ENCODE peak calls at places on chromosome 2, in nine cellular contexts. Q, N, Y, K, L, V, F, Z and C are unnamed samples.

GRCh38 chr2:173657996-173658717 is 303.5 kb downstream of the CDCA7 start:
- DNase-seq in Z (peak; percentile 91), L (no peak), N (no peak), Y (no peak), V (peak; percentile 68), K (no peak), Q (no peak), F (no peak), C (peak; percentile 89)

GRCh38 chr2:230575640-230576324 is 136.9 kb upstream of the CAB39 start:
- DNase-seq in N (no peak), F (no peak), Z (no peak), Q (no peak), K (no peak), V (no peak), Y (no peak), L (no peak), C (no peak)

GRCh38 chr2:164677733-164678132 is 56.5 kb upstream of the GRB14 start:
- DNase-seq in L (no peak), Q (no peak), Z (no peak), K (no peak), Y (no peak), V (no peak), F (no peak), N (no peak), C (no peak)

GRCh38 chr2:202269585-202269984 is 4.0 kb downstream of the NOP58 start:
- DNase-seq in V (no peak), Y (no peak), Q (no peak), K (no peak), F (peak; percentile 48), Z (peak; percentile 34), N (no peak), L (no peak), C (no peak)

GRCh38 chr2:126749537-126749936 is 93.6 kb downstream of the GYPC start:
- DNase-seq in F (peak; percentile 36), Z (peak; percentile 2), V (no peak), K (no peak), Y (no peak), N (peak; percentile 29), Q (no peak), L (no peak), C (no peak)

GRCh38 chr2:133680399-133681044 is 112.3 kb upstream of the NCKAP5 start:
- DNase-seq in L (no peak), Z (no peak), K (no peak), F (no peak), N (no peak), Q (no peak), Y (no peak), V (no peak), C (no peak)

GRCh38 chr2:31688282-31688681 is 107.5 kb upstream of the SRD5A2 start:
- DNase-seq in L (no peak), K (no peak), V (peak; percentile 7), F (peak; percentile 21), Q (no peak), Z (no peak), N (no peak), Y (no peak), C (no peak)

GRCh38 chr2:98576666-98577312 is 31.5 kb downstream of the COA5 start:
- DNase-seq in K (no peak), V (no peak), Z (no peak), Q (no peak), F (no peak), N (no peak), Y (no peak), L (no peak), C (no peak)

GRCh38 chr2:190603374-190603773 is 45.5 kb upstream of the NAB1 start:
- DNase-seq in Y (no peak), N (no peak), Z (no peak), L (no peak), F (no peak), V (no peak), K (no peak), Q (no peak), C (no peak)

GRCh38 chr2:231800493-231801091 is 14.3 kb downstream of the COPS7B start:
- DNase-seq in Q (peak; percentile 47), Z (peak; percentile 53), F (peak; percentile 44), K (no peak), L (no peak), V (peak; percentile 91), N (peak; percentile 63), Y (peak; percentile 19), C (peak; percentile 37)

GRCh38 chr2:9205963-9206948 is at the start of gene ASAP2:
- DNase-seq in Q (peak; percentile 80), N (peak; percentile 74), K (peak; percentile 73), Y (peak; percentile 73), L (no peak), F (peak; percentile 59), Z (peak; percentile 72), V (peak; percentile 65), C (peak; percentile 53)

GRCh38 chr2:26217720-26218119 is 26.7 kb downstream of the HADHA start:
- DNase-seq in F (no peak), V (no peak), Z (no peak), Q (no peak), L (no peak), N (no peak), K (no peak), Y (no peak), C (no peak)

GRCh38 chr2:154263206-154263605 is 391.5 kb downstream of the GALNT13 start:
- DNase-seq in F (no peak), Y (no peak), K (no peak), N (no peak), V (no peak), L (no peak), Z (no peak), Q (no peak), C (no peak)

GRCh38 chr2:69390474-69390873 is 3.4 kb upstream of the GFPT1 start:
- DNase-seq in N (no peak), Z (no peak), L (no peak), K (no peak), F (no peak), V (no peak), Y (no peak), Q (no peak), C (no peak)

GRCh38 chr2:31442376-31442775 is 27.8 kb upstream of the XDH start:
- DNase-seq in Z (peak; percentile 45), V (no peak), N (no peak), K (no peak), Y (no peak), Q (no peak), F (no peak), L (no peak), C (no peak)

GRCh38 chr2:63589148-63589972 is 597 bp downstream of the MDH1 start:
- DNase-seq in L (no peak), Z (no peak), F (peak; percentile 25), Y (no peak), V (peak; percentile 47), Q (no peak), K (no peak), N (no peak), C (no peak)

GRCh38 chr2:74894261-74895030 is 60.5 kb downstream of the HK2 start:
- DNase-seq in L (no peak), N (no peak), F (no peak), V (no peak), Q (no peak), K (no peak), Y (no peak), Z (peak; percentile 92), C (peak; percentile 64)

GRCh38 chr2:143843696-143844095 is 676.2 kb downstream of the ZEB2 start:
- DNase-seq in Q (no peak), N (no peak), V (no peak), Z (no peak), Y (no peak), F (no peak), L (no peak), K (no peak), C (no peak)

GRCh38 chr2:133421516-133422324 is 146.5 kb downstream of the NCKAP5 start:
- DNase-seq in N (no peak), V (no peak), L (no peak), Z (peak; percentile 29), F (peak; percentile 1), Q (no peak), K (peak; percentile 15), Y (no peak), C (no peak)

GRCh38 chr2:225017713-225018112 is 24.6 kb downstream of the DOCK10 start:
- DNase-seq in N (no peak), F (no peak), V (no peak), L (no peak), Q (no peak), Z (no peak), Y (no peak), K (no peak), C (no peak)
- TF ChIP-seq CTCF in N (no peak), F (no peak), V (no peak), L (no peak), Q (no peak), Z (no peak), Y (no peak), K (no peak), C (peak; percentile 39)

DNA sequence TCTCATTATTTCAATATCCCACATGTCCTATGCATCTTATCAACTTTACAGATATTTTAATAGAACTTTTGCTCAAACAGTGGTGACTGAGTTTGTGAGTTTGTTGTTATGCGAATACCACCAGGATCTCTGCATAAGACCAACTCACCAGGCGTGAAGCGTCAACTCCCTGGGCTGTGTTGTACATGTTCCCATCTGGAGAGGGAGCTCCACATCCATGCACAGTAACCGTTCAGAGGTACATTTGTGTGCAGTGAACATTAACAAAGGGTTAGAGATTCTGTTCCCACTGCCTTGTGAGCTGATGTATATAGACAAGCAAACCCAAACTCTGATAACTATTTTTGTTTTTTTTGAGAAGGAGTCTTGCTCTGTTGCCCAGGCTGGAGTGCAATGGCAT is 188.7 kb downstream of the MYT1L start:
- DNase-seq in N (no peak), L (no peak), Y (no peak), Q (no peak), V (no peak), K (no peak), Z (no peak), F (no peak), C (no peak)
- TF ChIP-seq CTCF in N (no peak), L (no peak), Y (no peak), Q (no peak), V (no peak), K (no peak), Z (no peak), F (no peak), C (no peak)

DNA sequence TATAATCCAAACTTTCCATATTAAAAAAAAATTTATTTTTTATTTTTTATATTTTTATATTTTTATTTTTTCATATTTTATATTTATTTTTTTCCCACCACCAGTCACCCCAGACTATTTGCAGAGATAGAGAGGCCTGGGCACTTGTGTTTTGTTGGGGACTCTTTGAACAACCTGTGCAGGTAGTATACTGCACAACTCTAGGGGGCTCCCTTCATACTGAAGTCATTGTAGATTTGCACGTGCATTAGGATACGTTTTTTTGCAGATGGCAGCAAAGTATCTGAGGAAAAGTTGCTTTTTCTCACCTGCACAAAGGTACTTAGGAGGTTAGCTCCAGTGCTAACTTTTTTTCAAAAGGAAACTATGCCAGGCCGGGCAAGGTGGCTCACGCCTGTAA is 73.9 kb upstream of the TANC1 start:
- DNase-seq in N (no peak), F (no peak), Z (no peak), L (no peak), Q (no peak), V (no peak), K (no peak), Y (no peak), C (no peak)
- TF ChIP-seq CTCF in N (no peak), F (peak; percentile 6), Z (no peak), L (no peak), Q (no peak), V (no peak), K (no peak), Y (peak; percentile 37), C (peak; percentile 35)

DNA sequence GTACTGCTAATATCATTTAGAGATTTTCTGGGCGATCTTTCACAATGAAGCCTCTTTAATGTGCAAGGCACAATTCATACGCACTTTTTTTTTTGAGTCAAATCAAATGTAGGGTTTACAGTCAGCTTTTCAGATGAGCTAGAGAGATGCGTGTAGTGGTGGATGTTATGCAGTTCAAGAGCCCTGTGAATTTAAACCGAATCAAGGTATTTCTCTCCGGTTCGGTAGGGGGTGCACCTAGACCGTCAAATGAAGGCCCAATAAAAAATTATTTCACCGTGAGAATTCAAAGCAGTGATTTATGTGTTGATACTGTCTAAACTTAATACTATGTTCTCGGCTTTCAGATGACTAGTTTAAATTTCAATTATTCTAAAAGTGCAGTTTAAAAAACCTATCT is 1.1 kb downstream of the PTH2R start:
- DNase-seq in Q (peak; percentile 37), L (no peak), V (no peak), Y (no peak), F (peak; percentile 27), K (no peak), Z (no peak), N (peak; percentile 30), C (peak; percentile 3)
- TF ChIP-seq CTCF in Q (peak; percentile 14), L (peak; percentile 22), V (peak; percentile 7), Y (peak; percentile 62), F (peak; percentile 32), K (peak; percentile 29), Z (no peak), N (peak; percentile 29), C (peak; percentile 52)